ENCODE peak calls at places on chromosome 11, in nine cellular contexts. A, J, T, H, W, Y, X, F and O are unnamed samples.

GRCh38 chr11:68364581-68364980 is 52.2 kb downstream of the LRP5 start:
- DNase-seq in A (no peak), J (no peak), T (no peak), H (no peak), W (no peak), Y (no peak), X (no peak), F (no peak), O (no peak)

GRCh38 chr11:82776377-82776776 is 42.7 kb upstream of the FAM181B start:
- DNase-seq in A (no peak), J (no peak), T (peak), H (no peak), W (no peak), Y (no peak), X (no peak), F (no peak), O (no peak)

GRCh38 chr11:75028321-75029097 is 39.8 kb downstream of the NEU3 start:
- DNase-seq in A (no peak), J (no peak), T (no peak), H (no peak), W (no peak), Y (no peak), X (no peak), F (no peak), O (no peak)

GRCh38 chr11:63564785-63565350 is 1.7 kb upstream of the PLAAT2 start:
- DNase-seq in A (no peak), J (peak), T (peak), H (peak), W (no peak), Y (no peak), X (no peak), F (no peak), O (no peak)

GRCh38 chr11:128467610-128468041 is 119.7 kb downstream of the ETS1 start:
- DNase-seq in A (peak), J (no peak), T (peak), H (peak), W (peak), Y (no peak), X (peak), F (peak), O (peak)

GRCh38 chr11:103737791-103738190 is 298.6 kb upstream of the DDI1 start:
- DNase-seq in A (no peak), J (no peak), T (no peak), H (no peak), W (no peak), Y (no peak), X (no peak), F (no peak), O (no peak)

GRCh38 chr11:68043029-68043348 is 4.2 kb downstream of the TCIRG1 start:
- DNase-seq in A (no peak), J (no peak), T (no peak), H (no peak), W (no peak), Y (no peak), X (peak), F (no peak), O (no peak)

GRCh38 chr11:65611758-65612603 is 2.0 kb downstream of the MAP3K11 start:
- DNase-seq in A (no peak), J (no peak), T (no peak), H (no peak), W (no peak), Y (no peak), X (no peak), F (peak), O (no peak)

GRCh38 chr11:4393209-4394196 is at the start of gene TRIM21:
- DNase-seq in A (peak), J (peak), T (peak), H (peak), W (peak), Y (peak), X (peak), F (peak), O (peak)

GRCh38 chr11:30478923-30479322 is 107.2 kb downstream of the MPPED2 start:
- DNase-seq in A (no peak), J (no peak), T (no peak), H (no peak), W (no peak), Y (peak), X (peak), F (peak), O (no peak)

GRCh38 chr11:86673055-86673843 is 833 bp upstream of the ME3 start:
- DNase-seq in A (no peak), J (no peak), T (no peak), H (no peak), W (no peak), Y (no peak), X (no peak), F (no peak), O (no peak)

GRCh38 chr11:122059565-122059964 is 56.5 kb downstream of the BLID start:
- DNase-seq in A (no peak), J (no peak), T (no peak), H (no peak), W (no peak), Y (no peak), X (no peak), F (no peak), O (no peak)

GRCh38 chr11:71940561-71941219 is 11.8 kb downstream of the RNF121 start:
- DNase-seq in A (no peak), J (no peak), T (no peak), H (no peak), W (no peak), Y (no peak), X (no peak), F (no peak), O (no peak)

GRCh38 chr11:104926771-104927470 is 28.7 kb upstream of the CASP12 start:
- DNase-seq in A (no peak), J (no peak), T (peak), H (no peak), W (no peak), Y (peak), X (no peak), F (no peak), O (no peak)

GRCh38 chr11:65307298-65308229 is 7.1 kb upstream of the CDC42EP2 start:
- DNase-seq in A (no peak), J (no peak), T (no peak), H (no peak), W (no peak), Y (no peak), X (no peak), F (no peak), O (no peak)

GRCh38 chr11:130168105-130168504 is 8.5 kb downstream of the ST14 start:
- DNase-seq in A (peak), J (no peak), T (peak), H (peak), W (no peak), Y (no peak), X (no peak), F (no peak), O (no peak)

GRCh38 chr11:6371825-6372224 is 18.4 kb upstream of the SMPD1 start:
- DNase-seq in A (no peak), J (no peak), T (no peak), H (no peak), W (no peak), Y (no peak), X (no peak), F (peak), O (no peak)

GRCh38 chr11:64263021-64263946 is 12.0 kb downstream of the PLCB3 start:
- DNase-seq in A (no peak), J (no peak), T (no peak), H (peak), W (no peak), Y (no peak), X (no peak), F (no peak), O (no peak)

GRCh38 chr11:77151804-77152513 is 23.9 kb downstream of the MYO7A start:
- DNase-seq in A (no peak), J (no peak), T (no peak), H (no peak), W (no peak), Y (no peak), X (no peak), F (no peak), O (no peak)

GRCh38 chr11:68206211-68206610 is 6.9 kb downstream of the KMT5B start:
- DNase-seq in A (no peak), J (no peak), T (peak), H (peak), W (no peak), Y (peak), X (no peak), F (no peak), O (no peak)

GRCh38 chr11:120079750-120080610 is 57.9 kb downstream of the TRIM29 start:
- DNase-seq in A (no peak), J (no peak), T (no peak), H (no peak), W (no peak), Y (no peak), X (no peak), F (no peak), O (no peak)

GRCh38 chr11:3614742-3615171 is 27.0 kb downstream of the ART5 start:
- DNase-seq in A (no peak), J (no peak), T (peak), H (peak), W (no peak), Y (no peak), X (no peak), F (no peak), O (no peak)

GRCh38 chr11:6219359-6219758 is 14.0 kb downstream of the C11orf42 start:
- DNase-seq in A (peak), J (peak), T (peak), H (peak), W (peak), Y (no peak), X (no peak), F (no peak), O (peak)

GRCh38 chr11:71091506-71092265 is 160.7 kb downstream of the SHANK2 start:
- DNase-seq in A (no peak), J (no peak), T (no peak), H (no peak), W (no peak), Y (no peak), X (no peak), F (no peak), O (no peak)

GRCh38 chr11:130588471-130588870 is 140.0 kb downstream of the ADAMTS15 start:
- DNase-seq in A (no peak), J (no peak), T (peak), H (peak), W (no peak), Y (no peak), X (no peak), F (no peak), O (no peak)

GRCh38 chr11:117691501-117691900 is 105.5 kb downstream of the DSCAML1 start:
- DNase-seq in A (no peak), J (no peak), T (peak), H (no peak), W (no peak), Y (no peak), X (no peak), F (no peak), O (no peak)

GRCh38 chr11:102288745-102289083 is 28.6 kb upstream of the BIRC3 start:
- DNase-seq in A (no peak), J (no peak), T (no peak), H (no peak), W (no peak), Y (no peak), X (no peak), F (no peak), O (no peak)

GRCh38 chr11:112013501-112014164 is 11.6 kb upstream of the DLAT start:
- DNase-seq in A (no peak), J (no peak), T (peak), H (peak), W (no peak), Y (no peak), X (no peak), F (no peak), O (no peak)

GRCh38 chr11:96342131-96342970 is 644 bp downstream of the MAML2 start:
- DNase-seq in A (no peak), J (no peak), T (peak), H (peak), W (no peak), Y (no peak), X (no peak), F (no peak), O (no peak)

GRCh38 chr11:62445314-62445740 is 26.5 kb downstream of the SCGB1A1 start:
- DNase-seq in A (peak), J (no peak), T (peak), H (no peak), W (no peak), Y (no peak), X (peak), F (no peak), O (no peak)

GRCh38 chr11:1649021-1649420 is 19.4 kb downstream of the KRTAP5-5 start:
- DNase-seq in A (no peak), J (no peak), T (no peak), H (no peak), W (no peak), Y (no peak), X (no peak), F (no peak), O (no peak)

GRCh38 chr11:118605116-118605867 is 2.1 kb upstream of the PHLDB1 start:
- DNase-seq in A (peak), J (peak), T (no peak), H (no peak), W (peak), Y (peak), X (peak), F (peak), O (peak)

GRCh38 chr11:113615773-113616172 is 90.3 kb downstream of the TMPRSS5 start:
- DNase-seq in A (no peak), J (no peak), T (no peak), H (peak), W (no peak), Y (no peak), X (no peak), F (no peak), O (no peak)

GRCh38 chr11:10076458-10077141 is 217.4 kb downstream of the SBF2 start:
- DNase-seq in A (no peak), J (peak), T (peak), H (peak), W (no peak), Y (peak), X (peak), F (peak), O (no peak)

GRCh38 chr11:118059231-118059940 is 17.5 kb upstream of the TMPRSS4 start:
- DNase-seq in A (no peak), J (no peak), T (no peak), H (no peak), W (no peak), Y (no peak), X (peak), F (peak), O (no peak)

GRCh38 chr11:18485905-18486528 is 30.4 kb downstream of the LDHAL6A start:
- DNase-seq in A (no peak), J (no peak), T (no peak), H (no peak), W (no peak), Y (no peak), X (no peak), F (no peak), O (no peak)

DNA sequence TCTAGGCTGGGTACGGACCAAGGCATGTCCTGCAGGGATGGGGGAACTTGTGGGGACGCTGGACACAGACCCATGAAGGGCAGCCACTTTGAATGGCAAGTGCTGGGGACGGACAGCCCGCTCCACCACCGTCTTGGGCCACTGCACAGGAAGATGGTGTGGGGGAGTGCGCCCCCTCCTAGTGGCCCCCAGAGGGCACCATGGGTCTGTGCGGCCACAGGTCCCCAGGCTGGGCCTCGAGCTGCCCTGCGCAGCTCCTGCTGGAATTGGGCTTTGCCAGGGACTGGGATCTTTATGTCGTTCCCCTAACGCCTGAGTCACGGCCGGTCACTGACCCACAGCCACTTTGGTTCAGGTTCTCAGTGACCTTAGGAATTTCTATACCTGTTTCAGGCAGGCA is 44.4 kb downstream of the NAT10 start:
- DNase-seq in A (no peak), J (no peak), T (peak), H (no peak), W (no peak), Y (no peak), X (no peak), F (no peak), O (no peak)
- TF ChIP-seq CTCF in A (peak), J (no peak), T (peak), H (peak), W (peak), Y (peak), X (no peak), F (peak), O (peak)

GRCh38 chr11:116073854-116074837 is 569.9 kb upstream of the CADM1 start:
- DNase-seq in A (no peak), J (no peak), T (no peak), H (peak), W (no peak), Y (peak), X (no peak), F (no peak), O (no peak)
- H3K4me3 ChIP-seq in A (no peak), J (no peak), T (no peak), H (no peak), W (no peak), Y (no peak), X (no peak), F (no peak), O (no peak)

GRCh38 chr11:94603587-94603986 is 36.4 kb downstream of the PIWIL4 start:
- DNase-seq in A (no peak), J (no peak), T (no peak), H (no peak), W (no peak), Y (no peak), X (no peak), F (no peak), O (no peak)

GRCh38 chr11:94602430-94603372 is 35.5 kb downstream of the PIWIL4 start:
- DNase-seq in A (peak), J (no peak), T (peak), H (peak), W (no peak), Y (peak), X (peak), F (no peak), O (no peak)

GRCh38 chr11:94597896-94598295 is 30.7 kb downstream of the PIWIL4 start:
- DNase-seq in A (no peak), J (no peak), T (peak), H (peak), W (no peak), Y (no peak), X (no peak), F (no peak), O (no peak)

GRCh38 chr11:94595061-94595460 is 27.9 kb downstream of the PIWIL4 start:
- DNase-seq in A (no peak), J (no peak), T (no peak), H (no peak), W (no peak), Y (no peak), X (no peak), F (no peak), O (no peak)

DNA sequence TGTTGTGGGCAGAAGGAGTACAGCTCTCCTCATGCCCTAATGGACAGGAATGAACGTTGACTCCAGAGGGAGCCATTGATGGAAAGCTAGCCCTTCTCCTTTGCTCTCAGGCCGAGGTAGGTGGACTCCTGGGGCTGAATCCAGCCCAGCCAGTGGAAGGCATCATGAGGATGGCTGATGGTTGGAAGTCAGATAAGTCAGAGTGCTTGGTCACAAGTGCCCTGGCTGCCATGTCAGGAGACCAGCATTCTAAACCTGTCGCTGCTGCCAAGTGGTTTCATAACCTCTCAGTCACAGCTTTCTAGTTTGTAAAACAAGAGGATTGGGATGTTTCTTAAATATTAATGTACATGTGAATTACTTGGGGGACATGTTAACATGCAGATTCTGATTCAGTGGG is 32.3 kb downstream of the PIWIL4 start:
- DNase-seq in A (no peak), J (no peak), T (no peak), H (no peak), W (no peak), Y (peak), X (no peak), F (no peak), O (no peak)
- TF ChIP-seq CTCF in A (no peak), J (no peak), T (no peak), H (no peak), W (no peak), Y (no peak), X (no peak), F (no peak), O (no peak)

DNA sequence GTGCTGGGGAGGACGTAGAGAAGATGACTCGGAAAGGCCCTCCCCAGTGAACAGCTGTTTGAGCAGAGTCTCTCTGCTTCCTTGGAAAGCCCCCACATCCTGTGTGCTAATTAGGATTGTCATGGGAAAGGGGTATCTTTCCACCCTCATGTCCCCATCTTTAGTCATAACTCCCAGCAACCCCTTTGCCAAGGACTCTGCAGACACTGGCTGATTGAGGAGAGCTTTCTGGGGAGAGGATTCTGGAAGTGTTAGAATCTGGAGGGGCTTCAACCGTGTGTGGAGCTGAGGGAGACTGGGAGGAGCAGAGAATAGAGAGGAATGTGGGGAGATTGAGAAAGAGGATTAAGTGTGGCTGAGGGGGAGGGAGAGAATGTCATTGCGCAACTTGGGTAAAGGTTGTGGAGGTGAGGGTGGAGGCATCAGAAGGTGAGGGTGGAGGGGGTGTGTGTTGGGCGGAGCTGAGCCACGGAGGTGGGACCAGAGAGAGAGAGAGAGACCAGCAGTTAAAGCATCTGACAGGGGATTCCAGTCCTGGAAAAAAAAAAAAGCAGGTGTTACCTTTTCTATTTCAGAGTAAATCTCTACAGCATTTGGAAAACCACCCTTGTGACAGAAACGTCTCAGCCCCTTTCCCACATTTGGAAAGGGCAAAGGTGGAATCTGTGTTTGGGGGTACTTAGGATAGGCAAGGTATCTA is 2.2 kb downstream of the DTX4 start:
- DNase-seq in A (no peak), J (peak), T (peak), H (peak), W (no peak), Y (no peak), X (peak), F (no peak), O (no peak)
- H3K4me3 ChIP-seq in A (peak), J (peak), T (peak), H (peak), W (no peak), Y (no peak), X (peak), F (no peak), O (no peak)

DNA sequence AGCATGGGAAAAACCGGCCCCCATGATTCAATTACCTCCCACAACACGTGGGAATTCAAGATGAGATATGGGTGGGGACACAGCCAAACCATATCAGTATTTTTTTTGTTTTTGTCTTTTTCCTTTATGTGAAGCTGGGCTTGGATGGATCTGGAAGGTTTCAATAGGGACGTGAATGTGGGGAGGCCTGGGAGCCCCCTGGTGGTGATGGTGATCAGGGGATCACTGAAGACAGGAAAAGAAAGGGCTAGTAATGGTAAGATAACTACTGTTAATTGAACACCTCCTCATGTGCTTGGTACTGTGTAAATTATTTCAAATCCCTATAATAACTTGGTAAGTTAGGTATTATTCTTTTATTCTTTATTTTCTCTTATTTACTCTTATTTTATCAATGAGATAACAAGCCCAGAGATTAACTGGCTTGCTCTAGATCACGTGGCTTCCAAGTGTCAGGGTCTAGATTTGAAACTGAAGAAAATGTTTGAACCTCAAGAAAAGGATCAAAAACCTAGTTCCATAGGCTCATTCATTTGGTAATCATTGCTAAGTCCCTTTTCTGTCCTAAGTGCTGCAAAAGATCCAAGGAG is 364.2 kb downstream of the TENM4 start:
- DNase-seq in A (no peak), J (peak), T (peak), H (peak), W (no peak), Y (no peak), X (no peak), F (no peak), O (no peak)
- TF ChIP-seq CTCF in A (peak), J (peak), T (peak), H (peak), W (peak), Y (peak), X (peak), F (peak), O (peak)